ENCODE peak calls at places on chromosome 1, in six cellular contexts. O, Z, K, D, F and E are unnamed samples.

GRCh38 chr1:195851804-195852203 is 756.4 kb downstream of the KCNT2 start:
- DNase-seq in O (no peak), Z (peak; percentile 58), K (no peak), D (no peak), F (no peak), E (peak; percentile 12)

GRCh38 chr1:224669400-224669799 is 53.3 kb downstream of the CNIH3 start:
- DNase-seq in O (no peak), Z (no peak), K (no peak), D (no peak), F (no peak), E (no peak)

GRCh38 chr1:7247683-7248401 is 462.6 kb downstream of the CAMTA1 start:
- DNase-seq in O (no peak), Z (no peak), K (no peak), D (no peak), F (no peak), E (no peak)

GRCh38 chr1:239563680-239564079 is 177.3 kb downstream of the CHRM3 start:
- DNase-seq in O (no peak), Z (no peak), K (no peak), D (no peak), F (no peak), E (no peak)

GRCh38 chr1:243230914-243231313 is 24.2 kb downstream of the CEP170 start:
- DNase-seq in O (peak; percentile 12), Z (peak; percentile 58), K (no peak), D (peak; percentile 57), F (no peak), E (peak; percentile 32)

GRCh38 chr1:29121516-29121937 is 2.2 kb downstream of the TMEM200B start:
- DNase-seq in O (no peak), Z (no peak), K (peak; percentile 67), D (no peak), F (no peak), E (no peak)

GRCh38 chr1:24570265-24571125 is 14.6 kb downstream of the NCMAP start:
- DNase-seq in O (no peak), Z (no peak), K (no peak), D (no peak), F (no peak), E (no peak)

GRCh38 chr1:170309389-170310013 is 163.7 kb downstream of the NTMT2 start:
- DNase-seq in O (no peak), Z (peak; percentile 45), K (peak; percentile 64), D (peak; percentile 90), F (peak; percentile 21), E (peak; percentile 31)

GRCh38 chr1:209106237-209106741 is 477.2 kb upstream of the CAMK1G start:
- DNase-seq in O (peak; percentile 25), Z (peak; percentile 72), K (no peak), D (peak; percentile 53), F (no peak), E (no peak)

GRCh38 chr1:224205438-224205840 is 22.4 kb downstream of the DEGS1 start:
- DNase-seq in O (no peak), Z (peak; percentile 86), K (no peak), D (peak; percentile 89), F (no peak), E (peak; percentile 82)

GRCh38 chr1:16143566-16144324 is 12.1 kb downstream of the EPHA2 start:
- DNase-seq in O (no peak), Z (peak; percentile 96), K (no peak), D (no peak), F (peak; percentile 60), E (peak; percentile 80)

GRCh38 chr1:228999776-229000175 is 264.5 kb downstream of the RHOU start:
- DNase-seq in O (no peak), Z (no peak), K (no peak), D (no peak), F (no peak), E (no peak)

GRCh38 chr1:154179951-154180687 is 11.8 kb downstream of the TPM3 start:
- DNase-seq in O (peak; percentile 14), Z (no peak), K (no peak), D (no peak), F (no peak), E (no peak)

GRCh38 chr1:64601207-64601606 is 131.3 kb downstream of the CACHD1 start:
- DNase-seq in O (no peak), Z (no peak), K (no peak), D (no peak), F (no peak), E (no peak)

GRCh38 chr1:200314085-200314750 is 95.6 kb downstream of the ZNF281 start:
- DNase-seq in O (no peak), Z (peak; percentile 80), K (no peak), D (peak; percentile 59), F (no peak), E (peak; percentile 61)

GRCh38 chr1:217718873-217719272 is 87.7 kb downstream of the SPATA17 start:
- DNase-seq in O (no peak), Z (peak; percentile 74), K (no peak), D (no peak), F (no peak), E (no peak)

DNA sequence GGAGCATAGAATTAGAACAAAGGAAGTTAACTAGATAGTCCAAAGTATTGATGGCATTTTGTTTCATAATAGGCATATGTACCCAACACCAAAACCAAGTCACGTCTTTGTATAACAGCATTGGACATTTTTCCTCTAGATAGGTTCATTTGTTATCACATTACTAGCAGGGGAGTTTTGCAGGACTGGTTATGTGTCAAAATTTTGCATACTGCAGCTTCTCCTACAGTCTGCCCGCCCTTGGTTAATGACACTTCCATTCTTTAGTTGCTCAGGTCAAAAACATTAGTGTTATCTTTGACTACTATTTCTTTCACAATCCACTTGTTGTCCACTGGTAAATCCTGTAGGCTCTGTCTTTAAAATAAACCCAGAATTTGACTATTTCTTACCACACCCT is 8.9 kb downstream of the CAPZA1 start:
- DNase-seq in O (no peak), Z (no peak), K (no peak), D (no peak), F (no peak), E (no peak)
- H3K27me3 ChIP-seq in O (no peaks in the 10 kb centered on the region), Z (no peaks in the 10 kb centered on the region), K (no peaks in the 10 kb centered on the region), D (no peaks in the 10 kb centered on the region), F (no peaks in the 10 kb centered on the region), E (no peaks in the 10 kb centered on the region)

DNA sequence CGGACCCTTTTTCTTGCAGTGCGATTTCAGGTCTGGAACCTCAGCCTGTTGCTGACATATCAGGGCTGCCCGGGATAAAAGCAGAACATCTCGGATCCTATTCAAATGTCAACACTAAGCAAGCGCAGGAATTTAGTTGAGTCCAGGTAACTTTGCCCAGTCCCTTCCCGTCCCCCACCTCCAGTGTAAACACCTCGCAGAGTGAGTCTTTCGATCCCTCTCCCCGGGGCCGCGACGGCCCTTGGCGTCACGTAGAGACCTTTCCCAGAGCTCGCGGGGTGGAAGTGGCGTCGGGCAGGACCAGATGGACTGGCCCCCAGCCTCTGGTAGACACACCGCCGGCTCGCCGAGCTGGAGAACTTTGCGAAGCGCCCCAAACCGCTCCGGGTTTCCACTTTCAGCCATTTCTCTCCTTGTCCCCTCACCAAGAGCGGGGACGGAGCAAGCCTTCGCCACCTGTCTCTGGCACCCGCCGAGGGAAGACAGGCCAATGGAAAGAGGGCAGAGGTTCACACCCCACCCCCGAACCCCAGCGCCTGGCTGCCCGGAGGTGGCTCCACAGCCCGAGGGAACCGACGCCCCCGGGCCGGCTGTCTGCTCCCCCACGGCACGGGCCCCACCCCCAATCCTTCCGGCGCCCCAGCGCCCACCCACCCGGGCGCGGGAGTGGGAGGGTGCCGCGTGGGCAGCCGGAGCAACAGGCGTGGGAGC is 570 bp downstream of the KCND3 start:
- DNase-seq in O (peak; percentile 56), Z (no peak), K (no peak), D (no peak), F (no peak), E (no peak)
- H3K4me3 ChIP-seq in O (peak overlapping the region; percentile 65), Z (no peak overlapping the region), K (peak overlapping the region; percentile 52), D (peak overlapping the region; percentile 37), F (peak overlapping the region; percentile 18), E (peak overlapping the region; percentile 24)

GRCh38 chr1:71083271-71083670 is 2.4 kb upstream of the ZRANB2 start:
- DNase-seq in O (no peak), Z (no peak), K (no peak), D (peak; percentile 6), F (no peak), E (no peak)

GRCh38 chr1:71081697-71082080 is 854 bp upstream of the ZRANB2 start:
- DNase-seq in O (no peak), Z (no peak), K (peak; percentile 37), D (no peak), F (peak; percentile 24), E (no peak)

GRCh38 chr1:71086331-71086730 is 5.5 kb upstream of the ZRANB2 start:
- DNase-seq in O (no peak), Z (peak; percentile 94), K (no peak), D (peak; percentile 15), F (no peak), E (peak; percentile 99)

GRCh38 chr1:71080178-71080781 is 555 bp downstream of the ZRANB2 start:
- DNase-seq in O (peak; percentile 21), Z (no peak), K (no peak), D (peak; percentile 25), F (peak; percentile 24), E (peak; percentile 5)

DNA sequence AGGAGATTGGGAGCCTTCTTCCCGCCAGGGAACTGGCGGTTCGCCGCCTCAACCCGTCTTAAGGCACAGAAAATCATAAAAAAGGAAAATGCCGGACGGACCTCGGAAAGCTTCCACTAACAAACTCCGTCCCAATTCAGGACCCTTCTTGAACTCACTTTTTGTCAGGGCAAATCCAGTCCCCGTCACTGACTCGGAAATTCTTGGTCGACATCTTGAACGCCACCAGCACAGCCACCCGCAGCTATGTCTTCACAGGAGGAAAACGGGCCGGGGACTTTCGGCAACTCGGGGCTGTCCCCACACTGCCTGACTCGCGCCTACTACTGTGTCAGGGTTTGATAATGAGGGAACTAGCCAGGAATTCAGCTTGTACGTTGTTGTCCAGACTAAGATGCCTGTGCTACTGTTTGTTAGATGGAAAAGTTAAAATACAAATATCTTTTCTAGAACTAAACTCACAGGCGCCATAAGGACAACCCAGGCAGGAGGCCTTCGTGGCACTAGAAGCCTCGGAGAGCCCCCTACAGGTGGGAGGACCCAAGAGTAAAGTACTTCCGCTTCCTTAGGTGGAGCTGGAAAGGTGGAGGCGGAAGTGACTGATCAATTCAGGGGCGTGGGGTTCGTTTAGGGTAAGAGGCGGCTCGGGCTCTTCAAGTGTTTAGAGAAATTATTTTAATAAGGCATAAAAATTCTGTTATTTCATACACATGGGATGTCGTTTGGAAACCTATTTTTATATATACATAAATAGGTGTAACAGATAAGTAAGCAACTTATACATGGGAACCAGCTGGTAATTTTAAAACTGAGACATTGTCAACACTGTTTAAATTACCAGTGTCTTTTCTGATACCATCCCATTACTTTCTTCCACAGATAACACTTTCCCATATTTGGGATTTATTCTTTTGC is at the start of gene ZRANB2:
- DNase-seq in O (peak; percentile 94), Z (peak; percentile 97), K (peak; percentile 89), D (peak; percentile 98), F (peak; percentile 92), E (peak; percentile 92)
- TF ChIP-seq CTCF in O (peak; percentile 78), Z (peak; percentile 81), K (peak; percentile 48), D (peak; percentile 68), F (peak; percentile 48), E (peak; percentile 74)

DNA sequence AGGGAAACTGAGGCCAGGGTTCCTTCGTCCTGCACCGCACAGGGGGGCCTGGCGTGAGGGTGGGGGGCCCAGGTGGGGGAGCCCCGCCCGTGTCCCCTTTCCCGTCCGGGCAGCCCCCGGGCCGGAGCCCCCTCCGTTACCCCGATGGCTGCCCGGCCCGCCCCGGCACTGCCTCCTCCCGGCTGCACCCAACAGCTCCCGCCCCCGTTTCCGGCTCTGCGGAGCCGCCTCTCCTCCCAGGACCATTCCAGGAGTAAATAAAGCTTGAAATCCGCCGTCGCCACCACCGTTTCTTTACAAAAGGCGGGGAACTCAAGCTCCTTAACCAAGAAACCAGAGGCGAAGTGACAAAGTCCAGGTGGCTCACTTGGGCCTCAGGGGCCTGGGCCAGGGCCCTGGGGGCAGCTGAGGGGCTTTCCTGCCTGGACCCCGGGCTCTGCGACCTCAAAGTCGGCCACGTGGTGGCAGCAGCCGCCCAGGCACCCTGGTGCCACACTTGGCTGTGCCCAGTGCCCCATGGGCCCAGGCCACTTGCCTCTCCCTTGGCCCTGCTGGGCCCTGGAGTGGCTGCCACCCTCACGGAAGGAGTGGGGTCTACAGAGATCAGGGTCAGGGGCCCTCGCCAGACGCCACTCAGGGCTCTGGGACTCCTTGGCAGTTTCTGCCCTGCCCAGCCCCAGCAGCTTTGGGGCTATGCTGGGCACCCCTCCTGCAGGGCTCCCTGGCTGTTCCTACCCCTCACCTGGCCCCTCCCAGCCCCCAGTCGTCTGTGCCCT is 514 bp upstream of the FAAP20 start:
- DNase-seq in O (peak; percentile 94), Z (peak; percentile 92), K (peak; percentile 91), D (peak; percentile 84), F (peak; percentile 92), E (peak; percentile 65)
- H3K27me3 ChIP-seq in O (no peaks in the 10 kb centered on the region), Z (no peaks in the 10 kb centered on the region), K (no peaks in the 10 kb centered on the region), D (no peaks in the 10 kb centered on the region), F (no peaks in the 10 kb centered on the region), E (no peaks in the 10 kb centered on the region)